ENCODE peak calls at places on chromosomes 16 and 17, in six cellular contexts. One of them, this sample, is unnamed.

GRCh38 chr16:30870904-30871303 is 23.0 kb downstream of the BCL7C start:
- DNase-seq in T-helper 2 cell: no peak
- DNase-seq in HEK293T: no peak
- DNase-seq in right atrium auricular region: no peak
- DNase-seq in occipital lobe: no peak
- DNase-seq in HFF-Myc: no peak
- DNase-seq in this sample: no peak

GRCh38 chr17:43338886-43339516 is 59.8 kb upstream of the ARL4D start:
- DNase-seq in T-helper 2 cell: peak; percentile 19
- DNase-seq in HEK293T: no peak
- DNase-seq in right atrium auricular region: peak; percentile 79
- DNase-seq in occipital lobe: peak; percentile 52
- DNase-seq in HFF-Myc: no peak
- DNase-seq in this sample: peak; percentile 87

GRCh38 chr17:82892869-82893565 is 53.2 kb upstream of the ZNF750 start:
- DNase-seq in T-helper 2 cell: no peak
- DNase-seq in HEK293T: no peak
- DNase-seq in right atrium auricular region: no peak
- DNase-seq in occipital lobe: no peak
- DNase-seq in HFF-Myc: no peak
- DNase-seq in this sample: peak; percentile 79

GRCh38 chr17:47253541-47254402 is at the start of gene ITGB3:
- DNase-seq in T-helper 2 cell: no peak
- DNase-seq in HEK293T: peak; percentile 83
- DNase-seq in right atrium auricular region: peak; percentile 70
- DNase-seq in occipital lobe: peak; percentile 28
- DNase-seq in HFF-Myc: no peak
- DNase-seq in this sample: peak; percentile 90

GRCh38 chr17:64728041-64728695 is 66.1 kb upstream of the SMURF2 start:
- DNase-seq in T-helper 2 cell: no peak
- DNase-seq in HEK293T: no peak
- DNase-seq in right atrium auricular region: no peak
- DNase-seq in occipital lobe: no peak
- DNase-seq in HFF-Myc: no peak
- DNase-seq in this sample: no peak

GRCh38 chr17:9283909-9284308 is 262.6 kb downstream of the NTN1 start:
- DNase-seq in T-helper 2 cell: no peak
- DNase-seq in HEK293T: no peak
- DNase-seq in right atrium auricular region: no peak
- DNase-seq in occipital lobe: no peak
- DNase-seq in HFF-Myc: no peak
- DNase-seq in this sample: no peak

GRCh38 chr16:70725912-70726828 is 40.3 kb upstream of the MTSS2 start:
- DNase-seq in T-helper 2 cell: no peak
- DNase-seq in HEK293T: no peak
- DNase-seq in right atrium auricular region: peak; percentile 72
- DNase-seq in occipital lobe: peak; percentile 66
- DNase-seq in HFF-Myc: no peak
- DNase-seq in this sample: peak; percentile 79

GRCh38 chr16:61921373-61921772 is 114.9 kb downstream of the CDH8 start:
- DNase-seq in T-helper 2 cell: no peak
- DNase-seq in HEK293T: no peak
- DNase-seq in right atrium auricular region: no peak
- DNase-seq in occipital lobe: no peak
- DNase-seq in HFF-Myc: no peak
- DNase-seq in this sample: no peak

GRCh38 chr17:44539664-44540063 is 17.6 kb upstream of the FZD2 start:
- DNase-seq in T-helper 2 cell: no peak
- DNase-seq in HEK293T: no peak
- DNase-seq in right atrium auricular region: no peak
- DNase-seq in occipital lobe: no peak
- DNase-seq in HFF-Myc: no peak
- DNase-seq in this sample: peak; percentile 64

GRCh38 chr17:18206962-18207361 is 18.5 kb upstream of the LLGL1 start:
- DNase-seq in T-helper 2 cell: no peak
- DNase-seq in HEK293T: no peak
- DNase-seq in right atrium auricular region: no peak
- DNase-seq in occipital lobe: no peak
- DNase-seq in HFF-Myc: no peak
- DNase-seq in this sample: no peak

GRCh38 chr17:1776328-1776727 is 14.5 kb downstream of the SERPINF1 start:
- DNase-seq in T-helper 2 cell: no peak
- DNase-seq in HEK293T: no peak
- DNase-seq in right atrium auricular region: no peak
- DNase-seq in occipital lobe: no peak
- DNase-seq in HFF-Myc: no peak
- DNase-seq in this sample: no peak

GRCh38 chr17:2092253-2092652 is 37.4 kb downstream of the HIC1 start:
- DNase-seq in T-helper 2 cell: no peak
- DNase-seq in HEK293T: no peak
- DNase-seq in right atrium auricular region: no peak
- DNase-seq in occipital lobe: no peak
- DNase-seq in HFF-Myc: no peak
- DNase-seq in this sample: no peak

GRCh38 chr17:61816538-61816937 is 46.8 kb downstream of the BRIP1 start:
- DNase-seq in T-helper 2 cell: no peak
- DNase-seq in HEK293T: no peak
- DNase-seq in right atrium auricular region: no peak
- DNase-seq in occipital lobe: no peak
- DNase-seq in HFF-Myc: no peak
- DNase-seq in this sample: no peak

GRCh38 chr17:74345433-74346241 is 16.0 kb downstream of the BTBD17 start:
- DNase-seq in T-helper 2 cell: no peak
- DNase-seq in HEK293T: no peak
- DNase-seq in right atrium auricular region: no peak
- DNase-seq in occipital lobe: no peak
- DNase-seq in HFF-Myc: no peak
- DNase-seq in this sample: no peak

GRCh38 chr17:718075-718474 is 3.4 kb upstream of the VPS53 start:
- DNase-seq in T-helper 2 cell: no peak
- DNase-seq in HEK293T: no peak
- DNase-seq in right atrium auricular region: no peak
- DNase-seq in occipital lobe: no peak
- DNase-seq in HFF-Myc: no peak
- DNase-seq in this sample: no peak

GRCh38 chr17:13995856-13996635 is 73.3 kb upstream of the COX10 start:
- DNase-seq in T-helper 2 cell: no peak
- DNase-seq in HEK293T: no peak
- DNase-seq in right atrium auricular region: no peak
- DNase-seq in occipital lobe: no peak
- DNase-seq in HFF-Myc: no peak
- DNase-seq in this sample: peak; percentile 73

GRCh38 chr17:40312893-40313659 is 4.1 kb downstream of the RARA start:
- DNase-seq in T-helper 2 cell: no peak
- DNase-seq in HEK293T: no peak
- DNase-seq in right atrium auricular region: no peak
- DNase-seq in occipital lobe: no peak
- DNase-seq in HFF-Myc: no peak
- DNase-seq in this sample: no peak

GRCh38 chr16:3824121-3824795 is 56.3 kb downstream of the CREBBP start:
- DNase-seq in T-helper 2 cell: no peak
- DNase-seq in HEK293T: no peak
- DNase-seq in right atrium auricular region: no peak
- DNase-seq in occipital lobe: no peak
- DNase-seq in HFF-Myc: no peak
- DNase-seq in this sample: no peak

GRCh38 chr16:85395207-85395912 is 217.8 kb upstream of the GSE1 start:
- DNase-seq in T-helper 2 cell: peak; percentile 2
- DNase-seq in HEK293T: peak; percentile 54
- DNase-seq in right atrium auricular region: peak; percentile 82
- DNase-seq in occipital lobe: peak; percentile 47
- DNase-seq in HFF-Myc: peak; percentile 93
- DNase-seq in this sample: peak; percentile 96

GRCh38 chr17:77445908-77446535 is 305.3 kb downstream of the SEC14L1 start:
- DNase-seq in T-helper 2 cell: no peak
- DNase-seq in HEK293T: no peak
- DNase-seq in right atrium auricular region: no peak
- DNase-seq in occipital lobe: peak; percentile 52
- DNase-seq in HFF-Myc: no peak
- DNase-seq in this sample: no peak

GRCh38 chr17:60557805-60558204 is 31.8 kb upstream of the APPBP2 start:
- DNase-seq in T-helper 2 cell: no peak
- DNase-seq in HEK293T: no peak
- DNase-seq in right atrium auricular region: no peak
- DNase-seq in occipital lobe: no peak
- DNase-seq in HFF-Myc: no peak
- DNase-seq in this sample: no peak

GRCh38 chr16:73082608-73083007 is 34.7 kb upstream of the ZFHX3 start:
- DNase-seq in T-helper 2 cell: no peak
- DNase-seq in HEK293T: no peak
- DNase-seq in right atrium auricular region: no peak
- DNase-seq in occipital lobe: no peak
- DNase-seq in HFF-Myc: peak; percentile 79
- DNase-seq in this sample: no peak

GRCh38 chr17:49031965-49032928 is 35.1 kb downstream of the IGF2BP1 start:
- DNase-seq in T-helper 2 cell: no peak
- DNase-seq in HEK293T: peak; percentile 89
- DNase-seq in right atrium auricular region: no peak
- DNase-seq in occipital lobe: no peak
- DNase-seq in HFF-Myc: peak; percentile 50
- DNase-seq in this sample: peak; percentile 94

GRCh38 chr16:3945751-3946603 is 65.5 kb upstream of the CREBBP start:
- DNase-seq in T-helper 2 cell: no peak
- DNase-seq in HEK293T: no peak
- DNase-seq in right atrium auricular region: peak; percentile 71
- DNase-seq in occipital lobe: no peak
- DNase-seq in HFF-Myc: peak; percentile 95
- DNase-seq in this sample: peak; percentile 90

GRCh38 chr17:18933102-18934058 is 18.6 kb upstream of the SLC5A10 start:
- DNase-seq in T-helper 2 cell: no peak
- DNase-seq in HEK293T: no peak
- DNase-seq in right atrium auricular region: no peak
- DNase-seq in occipital lobe: no peak
- DNase-seq in HFF-Myc: no peak
- DNase-seq in this sample: no peak

GRCh38 chr16:14564881-14565687 is 65.0 kb downstream of the PARN start:
- DNase-seq in T-helper 2 cell: no peak
- DNase-seq in HEK293T: no peak
- DNase-seq in right atrium auricular region: no peak
- DNase-seq in occipital lobe: no peak
- DNase-seq in HFF-Myc: no peak
- DNase-seq in this sample: peak; percentile 53

GRCh38 chr17:69188064-69188463 is 40.6 kb downstream of the ABCA10 start:
- DNase-seq in T-helper 2 cell: no peak
- DNase-seq in HEK293T: no peak
- DNase-seq in right atrium auricular region: no peak
- DNase-seq in occipital lobe: no peak
- DNase-seq in HFF-Myc: no peak
- DNase-seq in this sample: peak; percentile 17

GRCh38 chr17:31248986-31249385 is 48.1 kb downstream of the OMG start:
- DNase-seq in T-helper 2 cell: no peak
- DNase-seq in HEK293T: no peak
- DNase-seq in right atrium auricular region: no peak
- DNase-seq in occipital lobe: no peak
- DNase-seq in HFF-Myc: no peak
- DNase-seq in this sample: no peak

GRCh38 chr17:35390156-35390555 is 16.7 kb upstream of the SLFN11 start:
- DNase-seq in T-helper 2 cell: no peak
- DNase-seq in HEK293T: no peak
- DNase-seq in right atrium auricular region: no peak
- DNase-seq in occipital lobe: no peak
- DNase-seq in HFF-Myc: no peak
- DNase-seq in this sample: no peak

This sample was measured in left kidney.